ENCODE peak calls at places on chromosomes 6 and 20, in ten cellular contexts. W, I, Z, L, R, B, T, S, Q and D are unnamed samples.

GRCh38 chr6:11484441-11484840 is 53.1 kb upstream of the TMEM170B start:
- DNase-seq in W (no peak), I (no peak), L (no peak), R (no peak), B (no peak), Q (no peak), Z (no peak), S (no peak), T (no peak), D (peak)

GRCh38 chr6:84019171-84019570 is 14.4 kb upstream of the MRAP2 start:
- DNase-seq in Z (no peak), R (no peak), W (no peak), S (no peak), L (no peak), I (no peak), B (no peak), T (no peak), Q (no peak), D (no peak)

GRCh38 chr6:119148825-119149525 is 70.5 kb upstream of the FAM184A start:
- DNase-seq in B (no peak), L (no peak), Z (peak), I (no peak), R (no peak), T (no peak), W (no peak), Q (no peak), S (no peak), D (peak)

GRCh38 chr6:77361018-77361417 is 102.3 kb downstream of the HTR1B start:
- DNase-seq in Z (no peak), I (no peak), W (no peak), R (no peak), L (no peak), B (no peak), Q (no peak), S (no peak), T (no peak), D (no peak)

GRCh38 chr6:53282741-53283140 is 66.0 kb downstream of the ELOVL5 start:
- DNase-seq in T (no peak), R (no peak), I (no peak), Z (no peak), W (no peak), B (peak), Q (no peak), L (no peak), S (no peak), D (peak)

GRCh38 chr6:150307520-150307919 is 61.3 kb upstream of the IYD start:
- DNase-seq in I (no peak), Q (no peak), S (no peak), B (no peak), W (no peak), Z (no peak), L (no peak), T (no peak), R (no peak), D (no peak)

GRCh38 chr6:37514377-37514776 is 14.7 kb upstream of the CCDC167 start:
- DNase-seq in R (no peak), L (no peak), T (no peak), B (no peak), S (no peak), W (no peak), Q (no peak), Z (peak), I (no peak), D (peak)

GRCh38 chr6:90288404-90288803 is 8.2 kb downstream of the BACH2 start:
- DNase-seq in B (no peak), T (no peak), S (no peak), Q (peak), L (no peak), W (no peak), Z (no peak), R (no peak), I (no peak), D (no peak)

GRCh38 chr6:122609881-122610689 is at the start of gene PKIB:
- DNase-seq in T (peak), Q (peak), R (peak), I (peak), Z (peak), L (peak), W (peak), B (peak), S (peak), D (peak)

GRCh38 chr20:2698912-2699311 is 6.3 kb downstream of the EBF4 start:
- DNase-seq in Z (no peak), Q (no peak), W (no peak), L (no peak), T (no peak), R (no peak), B (no peak), I (no peak), S (no peak), D (no peak)

GRCh38 chr6:32475392-32476206 is 35.9 kb downstream of the HLA-DRA start:
- DNase-seq in Z (no peak), T (no peak), W (no peak), I (no peak), B (no peak), Q (no peak), S (no peak), R (no peak), L (no peak), D (no peak)

GRCh38 chr6:47789553-47789952 is 7.7 kb downstream of the OPN5 start:
- DNase-seq in R (no peak), I (no peak), Z (no peak), W (no peak), L (peak), S (no peak), B (no peak), Q (no peak), T (no peak), D (no peak)

GRCh38 chr6:82980086-82980485 is 85.6 kb downstream of the UBE3D start:
- DNase-seq in Z (no peak), R (no peak), Q (no peak), L (no peak), I (no peak), W (no peak), T (no peak), B (peak), S (no peak), D (peak)

GRCh38 chr6:111198841-111199240 is 111.5 kb downstream of the SLC16A10 start:
- DNase-seq in W (no peak), T (no peak), S (no peak), R (no peak), B (no peak), I (no peak), L (no peak), Z (no peak), Q (no peak), D (no peak)

GRCh38 chr20:45817652-45818194 is 5.3 kb downstream of the UBE2C start:
- DNase-seq in L (no peak), T (peak), S (no peak), B (peak), W (no peak), I (no peak), Z (peak), R (no peak), Q (no peak), D (peak)

GRCh38 chr6:100468966-100469859 is 4.5 kb upstream of the SIM1 start:
- DNase-seq in S (no peak), I (no peak), B (no peak), R (no peak), T (no peak), W (no peak), Z (no peak), Q (no peak), L (peak), D (no peak)

GRCh38 chr6:100472674-100473073 is 8.0 kb upstream of the SIM1 start:
- DNase-seq in W (no peak), T (no peak), Q (no peak), Z (no peak), B (no peak), R (no peak), I (no peak), S (no peak), L (no peak), D (peak)

GRCh38 chr6:100470721-100471120 is 6.0 kb upstream of the SIM1 start:
- DNase-seq in Z (no peak), R (no peak), T (no peak), B (no peak), W (no peak), L (peak), Q (no peak), S (no peak), I (no peak), D (no peak)

GRCh38 chr6:100475554-100476325 is 11.0 kb upstream of the SIM1 start:
- DNase-seq in L (no peak), W (no peak), I (no peak), B (no peak), Q (no peak), R (no peak), Z (no peak), S (no peak), T (no peak), D (no peak)

GRCh38 chr6:100473182-100473581 is 8.5 kb upstream of the SIM1 start:
- DNase-seq in S (no peak), L (no peak), R (no peak), Q (no peak), I (no peak), T (no peak), W (no peak), B (no peak), Z (no peak), D (no peak)
- H3K4me3 ChIP-seq in S (no peak), L (no peak), R (no peak), Q (no peak), I (no peak), T (no peak), W (no peak), B (no peak), Z (no peak), D (no peak)

DNA sequence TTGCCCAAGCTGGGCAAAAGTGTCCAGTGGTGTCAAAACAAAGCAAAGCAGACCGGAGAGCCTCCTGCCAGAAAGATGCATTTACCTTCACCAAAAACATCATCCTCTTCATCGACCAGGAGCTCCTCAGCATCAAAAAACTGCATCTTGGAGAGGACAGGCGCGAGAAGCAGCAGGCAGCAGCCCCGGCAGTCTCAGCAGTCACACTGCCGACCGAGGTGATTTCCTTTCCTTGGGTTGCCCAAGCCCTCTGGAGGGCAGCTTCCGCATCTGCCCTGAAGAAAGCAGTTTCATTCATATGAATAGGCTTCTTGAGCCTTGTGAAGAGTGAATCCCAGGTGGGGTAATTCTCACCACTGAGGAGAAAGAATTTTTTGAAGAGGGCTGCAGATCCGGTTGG is at the start of gene RIPOR2:
- DNase-seq in I (no peak), Z (no peak), W (peak), R (peak), B (no peak), S (peak), Q (no peak), T (no peak), L (peak), D (no peak)
- TF ChIP-seq CTCF in I (no peak), Z (no peak), W (peak), R (no peak), B (no peak), S (no peak), Q (no peak), T (no peak), L (peak), D (no peak)

DNA sequence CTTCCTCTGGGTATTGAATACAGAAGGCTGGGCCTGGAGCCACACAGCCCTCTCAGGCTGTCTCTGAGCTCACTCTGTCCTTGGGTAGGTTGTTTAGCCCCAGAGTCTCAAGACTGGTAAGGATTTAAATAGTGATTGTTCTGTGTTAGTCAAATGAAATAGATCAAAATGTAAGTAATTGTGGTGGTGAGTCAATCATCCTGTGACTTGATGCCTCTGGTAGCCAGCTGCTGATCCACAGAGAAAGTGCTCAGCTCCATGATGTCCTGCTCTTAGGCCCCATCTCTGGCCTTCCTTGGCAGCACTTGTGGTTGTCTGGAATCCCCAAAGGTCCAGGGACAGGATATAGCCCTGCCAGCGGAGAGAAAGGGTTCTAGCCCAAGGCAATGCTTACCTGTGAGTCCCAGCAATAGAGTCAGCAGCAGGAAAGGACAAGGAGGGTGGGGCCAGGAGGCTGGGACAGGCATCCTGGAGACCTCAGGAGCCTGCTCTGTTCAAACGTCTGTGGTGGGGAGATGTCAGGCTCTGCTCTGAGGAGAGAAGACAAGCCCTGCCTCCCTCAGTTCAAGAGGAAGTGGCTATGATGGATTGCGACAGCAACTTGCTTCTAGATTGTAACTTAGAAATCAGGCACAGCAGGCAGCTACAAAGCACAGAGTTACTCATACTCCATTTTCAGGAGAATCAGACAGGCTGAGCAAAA is 30.8 kb upstream of the SIRPD start:
- DNase-seq in L (no peak), Z (no peak), B (no peak), S (no peak), I (peak), Q (no peak), T (no peak), R (no peak), W (no peak), D (peak)
- H3K4me3 ChIP-seq in L (no peak), Z (no peak), B (no peak), S (no peak), I (no peak), Q (no peak), T (no peak), R (no peak), W (no peak), D (no peak)

GRCh38 chr6:28142446-28142845 is 763 bp downstream of the ZKSCAN8 start:
- DNase-seq in S (no peak), W (no peak), Z (peak), B (no peak), T (no peak), I (no peak), L (no peak), Q (no peak), R (no peak), D (peak)
- TF ChIP-seq CTCF in S (no peak), W (no peak), Z (no peak), B (no peak), T (no peak), I (no peak), L (no peak), Q (no peak), R (no peak), D (no peak)

DNA sequence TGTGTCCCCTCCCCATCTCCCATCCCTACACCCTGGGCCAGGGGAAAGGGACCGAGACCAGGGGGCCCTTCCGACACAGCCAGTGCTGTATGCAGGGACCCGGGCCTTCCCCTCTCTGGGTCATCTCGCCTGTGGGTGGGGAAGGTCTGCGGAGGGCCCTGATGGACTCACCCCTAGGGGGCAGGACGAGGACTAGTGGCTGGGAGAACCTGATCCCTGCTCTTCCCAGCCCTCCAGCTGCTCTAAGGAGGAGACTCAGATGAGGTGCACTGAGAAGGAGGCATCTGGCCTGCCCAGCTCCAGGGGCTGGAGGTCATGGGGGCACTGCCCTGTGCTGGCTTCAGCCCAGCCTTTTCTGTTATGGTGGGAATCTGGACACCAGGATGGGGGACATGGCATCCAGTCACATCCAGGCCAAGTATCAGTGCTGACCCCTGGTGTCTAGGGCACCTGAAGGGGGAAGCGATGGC is 735 bp downstream of the MYL9 start:
- DNase-seq in I (peak), Z (peak), W (no peak), Q (no peak), T (peak), B (peak), S (no peak), R (peak), L (peak), D (peak)
- H3K4me3 ChIP-seq in I (peak), Z (peak), W (no peak), Q (peak), T (peak), B (peak), S (peak), R (peak), L (peak), D (peak)